ENCODE peak calls at places on chromosomes 5 and 9, in seven cellular contexts. One of them, this sample, is unnamed.

GRCh38 chr5:17218353-17219005 is 1.0 kb downstream of the BASP1 start:
- DNase-seq in neuronal stem cell: peak; percentile 20
- DNase-seq in HCT116: no peak
- DNase-seq in vagina: no peak
- DNase-seq in neural progenitor cell: peak; percentile 46
- DNase-seq in tibial artery: peak; percentile 54
- DNase-seq in prostate gland: peak; percentile 26
- DNase-seq in this sample: peak; percentile 51

GRCh38 chr9:30522486-30522885 is 1862.0 kb upstream of the ACO1 start:
- DNase-seq in neuronal stem cell: no peak
- DNase-seq in HCT116: no peak
- DNase-seq in vagina: no peak
- DNase-seq in neural progenitor cell: no peak
- DNase-seq in tibial artery: no peak
- DNase-seq in prostate gland: no peak
- DNase-seq in this sample: peak; percentile 47

GRCh38 chr9:105447814-105448812 is at the start of gene FSD1L:
- DNase-seq in neuronal stem cell: peak; percentile 88
- DNase-seq in HCT116: peak; percentile 81
- DNase-seq in vagina: no peak
- DNase-seq in neural progenitor cell: peak; percentile 96
- DNase-seq in tibial artery: peak; percentile 87
- DNase-seq in prostate gland: peak; percentile 86
- DNase-seq in this sample: peak; percentile 89

GRCh38 chr5:168128556-168128955 is 162.9 kb upstream of the WWC1 start:
- DNase-seq in neuronal stem cell: no peak
- DNase-seq in HCT116: no peak
- DNase-seq in vagina: no peak
- DNase-seq in neural progenitor cell: no peak
- DNase-seq in tibial artery: no peak
- DNase-seq in prostate gland: no peak
- DNase-seq in this sample: no peak

GRCh38 chr5:79112703-79113058 is 1.1 kb downstream of the BHMT start:
- DNase-seq in neuronal stem cell: no peak
- DNase-seq in HCT116: no peak
- DNase-seq in vagina: no peak
- DNase-seq in neural progenitor cell: no peak
- DNase-seq in tibial artery: no peak
- DNase-seq in prostate gland: no peak
- DNase-seq in this sample: no peak

GRCh38 chr9:75054373-75055001 is 26.4 kb upstream of the CARNMT1 start:
- DNase-seq in neuronal stem cell: no peak
- DNase-seq in HCT116: no peak
- DNase-seq in vagina: no peak
- DNase-seq in neural progenitor cell: no peak
- DNase-seq in tibial artery: no peak
- DNase-seq in prostate gland: no peak
- DNase-seq in this sample: no peak

GRCh38 chr9:95592931-95593330 is 76.2 kb upstream of the PTCH1 start:
- DNase-seq in neuronal stem cell: no peak
- DNase-seq in HCT116: no peak
- DNase-seq in vagina: no peak
- DNase-seq in neural progenitor cell: no peak
- DNase-seq in tibial artery: no peak
- DNase-seq in prostate gland: no peak
- DNase-seq in this sample: no peak

GRCh38 chr5:96967400-96967799 is 31.5 kb downstream of the LNPEP start:
- DNase-seq in neuronal stem cell: no peak
- DNase-seq in HCT116: no peak
- DNase-seq in vagina: no peak
- DNase-seq in neural progenitor cell: no peak
- DNase-seq in tibial artery: no peak
- DNase-seq in prostate gland: no peak
- DNase-seq in this sample: no peak

GRCh38 chr5:171272996-171273970 is 35.8 kb upstream of the TLX3 start:
- DNase-seq in neuronal stem cell: peak; percentile 3
- DNase-seq in HCT116: peak; percentile 44
- DNase-seq in vagina: no peak
- DNase-seq in neural progenitor cell: peak; percentile 58
- DNase-seq in tibial artery: no peak
- DNase-seq in prostate gland: no peak
- DNase-seq in this sample: no peak

GRCh38 chr5:170291324-170291847 is 6.2 kb downstream of the LCP2 start:
- DNase-seq in neuronal stem cell: no peak
- DNase-seq in HCT116: no peak
- DNase-seq in vagina: no peak
- DNase-seq in neural progenitor cell: no peak
- DNase-seq in tibial artery: no peak
- DNase-seq in prostate gland: no peak
- DNase-seq in this sample: no peak

GRCh38 chr9:130453487-130453886 is 8.7 kb downstream of the ASS1 start:
- DNase-seq in neuronal stem cell: no peak
- DNase-seq in HCT116: no peak
- DNase-seq in vagina: no peak
- DNase-seq in neural progenitor cell: no peak
- DNase-seq in tibial artery: no peak
- DNase-seq in prostate gland: no peak
- DNase-seq in this sample: no peak

GRCh38 chr9:10876333-10876732 is 263.5 kb upstream of the PTPRD start:
- DNase-seq in neuronal stem cell: no peak
- DNase-seq in HCT116: no peak
- DNase-seq in vagina: no peak
- DNase-seq in neural progenitor cell: no peak
- DNase-seq in tibial artery: no peak
- DNase-seq in prostate gland: no peak
- DNase-seq in this sample: no peak

GRCh38 chr9:5832093-5832542 is 799 bp downstream of the ERMP1 start:
- DNase-seq in neuronal stem cell: no peak
- DNase-seq in HCT116: no peak
- DNase-seq in vagina: no peak
- DNase-seq in neural progenitor cell: no peak
- DNase-seq in tibial artery: no peak
- DNase-seq in prostate gland: no peak
- DNase-seq in this sample: no peak

GRCh38 chr9:12972608-12973589 is 198.1 kb downstream of the LURAP1L start:
- DNase-seq in neuronal stem cell: no peak
- DNase-seq in HCT116: no peak
- DNase-seq in vagina: no peak
- DNase-seq in neural progenitor cell: no peak
- DNase-seq in tibial artery: no peak
- DNase-seq in prostate gland: peak; percentile 69
- DNase-seq in this sample: no peak

GRCh38 chr5:93915142-93915553 is 173.7 kb upstream of the POU5F2 start:
- DNase-seq in neuronal stem cell: no peak
- DNase-seq in HCT116: peak; percentile 54
- DNase-seq in vagina: no peak
- DNase-seq in neural progenitor cell: peak; percentile 70
- DNase-seq in tibial artery: no peak
- DNase-seq in prostate gland: no peak
- DNase-seq in this sample: no peak

GRCh38 chr9:124281934-124282351 is 24.2 kb downstream of the NEK6 start:
- DNase-seq in neuronal stem cell: no peak
- DNase-seq in HCT116: no peak
- DNase-seq in vagina: no peak
- DNase-seq in neural progenitor cell: no peak
- DNase-seq in tibial artery: no peak
- DNase-seq in prostate gland: no peak
- DNase-seq in this sample: no peak
- H3K27ac ChIP-seq in neuronal stem cell: peak overlapping the region; percentile 45
- H3K27ac ChIP-seq in HCT116: no peak overlapping the region
- H3K27ac ChIP-seq in vagina: peak overlapping the region; percentile 95
- H3K27ac ChIP-seq in neural progenitor cell: no peak overlapping the region
- H3K27ac ChIP-seq in tibial artery: peak overlapping the region; percentile 93
- H3K27ac ChIP-seq in prostate gland: peak overlapping the region; percentile 67
- H3K27ac ChIP-seq in this sample: peak overlapping the region; percentile 75

DNA sequence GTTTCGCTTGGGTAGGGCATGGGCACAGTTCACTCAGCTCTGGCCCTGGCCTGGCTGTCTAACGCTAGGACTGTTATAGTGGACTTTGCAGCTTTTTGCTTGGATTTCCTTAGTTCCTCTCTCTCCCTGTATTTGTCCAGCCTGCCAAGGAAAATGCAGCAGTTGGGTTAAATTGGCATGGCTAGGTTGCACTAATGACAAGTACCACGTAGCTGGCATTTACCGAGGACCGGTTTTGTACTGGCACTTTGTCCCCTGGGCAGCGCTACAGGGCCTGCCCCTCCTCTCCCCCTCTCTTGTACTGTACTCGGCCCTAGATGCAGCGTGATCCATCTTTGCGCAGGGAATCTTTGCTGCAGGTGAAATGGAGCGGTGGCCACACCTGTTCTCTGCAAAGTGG is 2.4 kb downstream of the WDR5 start:
- DNase-seq in neuronal stem cell: no peak
- DNase-seq in HCT116: no peak
- DNase-seq in vagina: no peak
- DNase-seq in neural progenitor cell: no peak
- DNase-seq in tibial artery: no peak
- DNase-seq in prostate gland: no peak
- DNase-seq in this sample: no peak
- H3K4me3 ChIP-seq in neuronal stem cell: peak overlapping the region; percentile 16
- H3K4me3 ChIP-seq in HCT116: no peak overlapping the region
- H3K4me3 ChIP-seq in vagina: no peak overlapping the region
- H3K4me3 ChIP-seq in neural progenitor cell: no peak overlapping the region
- H3K4me3 ChIP-seq in tibial artery: no peak overlapping the region
- H3K4me3 ChIP-seq in prostate gland: no peak overlapping the region
- H3K4me3 ChIP-seq in this sample: peak overlapping the region; percentile 19

DNA sequence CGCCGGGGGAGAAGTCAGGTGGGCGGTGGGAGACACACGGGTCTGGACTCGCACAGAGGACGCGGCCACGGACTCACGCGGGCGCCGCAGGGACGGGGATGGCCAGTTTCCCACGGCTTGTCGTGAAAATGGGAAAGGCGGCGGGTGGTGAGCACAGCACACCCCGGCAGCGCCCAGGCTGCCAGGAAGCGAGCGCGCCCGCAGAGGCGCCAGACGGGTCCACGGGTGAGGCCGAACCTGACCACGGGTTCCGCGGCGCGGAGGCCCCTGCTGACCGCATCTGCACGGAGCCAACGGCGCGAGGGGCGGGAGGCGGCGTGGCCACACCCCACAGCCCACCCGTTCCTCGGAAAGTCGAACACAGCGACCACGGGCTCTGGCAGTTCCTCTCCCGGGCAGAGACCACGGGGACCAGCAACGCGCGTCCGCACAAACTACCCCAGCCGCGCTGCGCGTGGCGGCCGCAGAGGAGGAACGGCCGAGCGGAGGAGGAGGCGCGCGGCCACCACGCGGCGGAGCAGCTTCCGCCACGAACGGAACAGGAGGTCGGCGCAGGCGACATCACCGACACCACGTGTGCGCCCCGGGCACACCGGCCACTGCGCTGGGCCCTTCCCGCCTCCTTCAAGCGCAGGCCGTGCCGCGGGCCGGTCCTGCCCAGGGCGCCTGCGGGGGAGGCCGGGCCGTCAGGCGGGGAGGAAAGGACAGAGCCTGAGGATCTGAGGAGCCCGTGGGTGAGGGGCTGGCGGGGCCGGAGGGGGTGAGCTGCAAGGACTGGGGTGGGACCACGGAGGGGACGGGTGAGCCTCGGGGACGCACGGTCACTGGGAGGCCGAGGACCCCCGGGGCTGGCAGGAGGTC is 5.6 kb downstream of the EXD3 start:
- DNase-seq in neuronal stem cell: no peak
- DNase-seq in HCT116: no peak
- DNase-seq in vagina: no peak
- DNase-seq in neural progenitor cell: no peak
- DNase-seq in tibial artery: no peak
- DNase-seq in prostate gland: no peak
- DNase-seq in this sample: no peak
- H3K27ac ChIP-seq in neuronal stem cell: no peak overlapping the region
- H3K27ac ChIP-seq in HCT116: no peak overlapping the region
- H3K27ac ChIP-seq in vagina: peak overlapping the region; percentile 1
- H3K27ac ChIP-seq in neural progenitor cell: no peak overlapping the region
- H3K27ac ChIP-seq in tibial artery: no peak overlapping the region
- H3K27ac ChIP-seq in prostate gland: no peak overlapping the region
- H3K27ac ChIP-seq in this sample: peak overlapping the region; percentile 36

GRCh38 chr5:72298711-72299110 is 21.3 kb downstream of the MRPS27 start:
- DNase-seq in neuronal stem cell: no peak
- DNase-seq in HCT116: no peak
- DNase-seq in vagina: no peak
- DNase-seq in neural progenitor cell: no peak
- DNase-seq in tibial artery: no peak
- DNase-seq in prostate gland: no peak
- DNase-seq in this sample: no peak
- H3K4me3 ChIP-seq in neuronal stem cell: no peak overlapping the region
- H3K4me3 ChIP-seq in HCT116: no peak overlapping the region
- H3K4me3 ChIP-seq in vagina: no peak overlapping the region
- H3K4me3 ChIP-seq in neural progenitor cell: no peak overlapping the region
- H3K4me3 ChIP-seq in tibial artery: no peak overlapping the region
- H3K4me3 ChIP-seq in prostate gland: no peak overlapping the region
- H3K4me3 ChIP-seq in this sample: no peak overlapping the region

GRCh38 chr5:104344809-104345512 is 782.4 kb upstream of the NUDT12 start:
- DNase-seq in neuronal stem cell: no peak
- DNase-seq in HCT116: peak; percentile 13
- DNase-seq in vagina: no peak
- DNase-seq in neural progenitor cell: peak; percentile 44
- DNase-seq in tibial artery: no peak
- DNase-seq in prostate gland: no peak
- DNase-seq in this sample: no peak
- H3K27ac ChIP-seq in neuronal stem cell: no peak overlapping the region
- H3K27ac ChIP-seq in HCT116: no peak overlapping the region
- H3K27ac ChIP-seq in vagina: no peak overlapping the region
- H3K27ac ChIP-seq in neural progenitor cell: no peak overlapping the region
- H3K27ac ChIP-seq in tibial artery: no peak overlapping the region
- H3K27ac ChIP-seq in prostate gland: no peak overlapping the region
- H3K27ac ChIP-seq in this sample: no peak overlapping the region

DNA sequence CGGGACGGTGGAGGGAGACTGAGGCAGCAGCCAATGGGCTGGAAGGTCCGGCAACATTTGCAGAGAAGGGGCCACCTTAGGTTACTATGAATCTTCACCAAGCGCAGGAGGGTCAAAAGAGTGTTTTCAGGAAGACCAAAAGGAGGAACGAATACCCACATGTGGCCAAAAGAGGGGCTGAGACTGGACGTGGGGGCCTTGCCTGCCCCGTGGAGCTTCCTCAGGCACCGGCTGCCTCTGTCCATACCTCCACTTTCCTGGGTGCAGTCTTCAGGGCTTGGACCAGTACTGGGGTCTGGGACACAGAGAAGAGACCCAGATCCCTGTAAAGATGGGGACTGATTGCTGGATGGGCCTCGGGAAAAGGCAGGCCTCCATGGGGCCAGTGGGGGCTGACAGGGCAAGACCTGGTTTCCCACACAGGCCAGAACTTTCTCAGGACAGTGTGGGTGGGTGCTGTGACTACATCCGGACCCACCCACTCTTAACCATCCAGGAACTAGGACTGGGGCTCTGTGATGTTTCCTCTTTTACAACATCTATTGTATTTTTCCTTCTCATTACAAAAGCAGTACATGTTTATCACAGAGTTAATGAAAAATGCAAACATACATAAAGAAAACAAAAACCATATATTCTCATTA is 294.7 kb downstream of the ZSWIM6 start:
- DNase-seq in neuronal stem cell: no peak
- DNase-seq in HCT116: no peak
- DNase-seq in vagina: no peak
- DNase-seq in neural progenitor cell: no peak
- DNase-seq in tibial artery: no peak
- DNase-seq in prostate gland: no peak
- DNase-seq in this sample: no peak
- H3K4me3 ChIP-seq in neuronal stem cell: no peak overlapping the region
- H3K4me3 ChIP-seq in HCT116: no peak overlapping the region
- H3K4me3 ChIP-seq in vagina: peak overlapping the region; percentile 55
- H3K4me3 ChIP-seq in neural progenitor cell: no peak overlapping the region
- H3K4me3 ChIP-seq in tibial artery: peak overlapping the region; percentile 75
- H3K4me3 ChIP-seq in prostate gland: peak overlapping the region; percentile 34
- H3K4me3 ChIP-seq in this sample: peak overlapping the region; percentile 55

GRCh38 chr9:133538851-133539250 is 4.3 kb downstream of the ADAMTSL2 start:
- DNase-seq in neuronal stem cell: no peak
- DNase-seq in HCT116: no peak
- DNase-seq in vagina: no peak
- DNase-seq in neural progenitor cell: no peak
- DNase-seq in tibial artery: no peak
- DNase-seq in prostate gland: no peak
- DNase-seq in this sample: no peak
- H3K27ac ChIP-seq in neuronal stem cell: no peak overlapping the region
- H3K27ac ChIP-seq in HCT116: no peak overlapping the region
- H3K27ac ChIP-seq in vagina: no peak overlapping the region
- H3K27ac ChIP-seq in neural progenitor cell: no peak overlapping the region
- H3K27ac ChIP-seq in tibial artery: no peak overlapping the region
- H3K27ac ChIP-seq in prostate gland: no peak overlapping the region
- H3K27ac ChIP-seq in this sample: peak overlapping the region; percentile 66